ENCODE peak calls at places on chromosomes 11 and 22, in eight cellular contexts. C, S, V, X, W, Z, F and I are unnamed samples.

GRCh38 chr11:6733326-6734030 is 38.3 kb downstream of the OR2AG2 start:
- DNase-seq in W (no peak), Z (no peak), V (no peak), S (no peak), F (no peak), X (no peak), C (no peak), I (no peak)

GRCh38 chr11:108278546-108278945 is 55.7 kb downstream of the ATM start:
- DNase-seq in Z (no peak), C (no peak), W (no peak), X (no peak), V (no peak), F (no peak), S (no peak), I (no peak)

GRCh38 chr22:40105755-40106154 is 72.0 kb upstream of the TNRC6B start:
- DNase-seq in X (no peak), V (no peak), F (no peak), S (no peak), C (no peak), W (no peak), Z (no peak), I (no peak)

GRCh38 chr22:28424427-28425080 is 255.1 kb downstream of the TTC28 start:
- DNase-seq in C (peak; percentile 72), F (no peak), Z (peak; percentile 96), X (no peak), V (no peak), W (peak; percentile 45), S (no peak), I (peak; percentile 58)

GRCh38 chr11:90449643-90450042 is 226.8 kb upstream of the CHORDC1 start:
- DNase-seq in S (no peak), W (no peak), V (no peak), F (no peak), Z (no peak), C (no peak), X (no peak), I (no peak)

GRCh38 chr11:103805688-103806009 is 230.8 kb upstream of the DDI1 start:
- DNase-seq in C (peak; percentile 20), S (no peak), V (no peak), X (no peak), F (no peak), Z (no peak), W (peak; percentile 3), I (no peak)

GRCh38 chr11:10373340-10373739 is 68.5 kb downstream of the ADM start:
- DNase-seq in Z (no peak), C (no peak), F (no peak), S (no peak), W (no peak), V (no peak), X (no peak), I (no peak)

GRCh38 chr11:28107331-28107725 is 628 bp downstream of the KIF18A start:
- DNase-seq in F (peak; percentile 44), Z (peak; percentile 22), S (no peak), X (no peak), W (peak; percentile 64), C (no peak), V (no peak), I (peak; percentile 13)

GRCh38 chr11:59011672-59012071 is 72.4 kb downstream of the GLYATL1 start:
- DNase-seq in X (no peak), C (no peak), F (no peak), W (no peak), S (no peak), V (no peak), Z (no peak), I (no peak)

GRCh38 chr11:69241075-69241740 is 52.7 kb upstream of the MYEOV start:
- DNase-seq in X (no peak), V (no peak), F (no peak), C (no peak), Z (no peak), S (no peak), W (no peak), I (no peak)

GRCh38 chr11:12674936-12675696 is 895 bp downstream of the TEAD1 start:
- DNase-seq in F (no peak), W (peak; percentile 46), V (no peak), C (no peak), Z (peak; percentile 57), S (peak; percentile 50), X (no peak), I (peak; percentile 30)

GRCh38 chr11:116335891-116336290 is 436.9 kb downstream of the BUD13 start:
- DNase-seq in V (no peak), F (no peak), Z (no peak), X (no peak), W (no peak), S (no peak), C (no peak), I (no peak)

GRCh38 chr11:64879226-64879900 is 942 bp upstream of the EHD1 start:
- DNase-seq in C (no peak), S (no peak), V (no peak), X (no peak), W (no peak), F (peak; percentile 48), Z (peak; percentile 39), I (no peak)

GRCh38 chr11:15967166-15967565 is 389.2 kb downstream of the SOX6 start:
- DNase-seq in V (no peak), C (peak; percentile 80), Z (peak; percentile 91), X (no peak), S (no peak), F (peak; percentile 33), W (peak; percentile 69), I (no peak)

GRCh38 chr11:125433454-125434121 is 62.5 kb downstream of the FEZ1 start:
- DNase-seq in Z (peak; percentile 52), V (peak; percentile 62), W (peak; percentile 61), F (peak; percentile 58), C (peak; percentile 54), X (no peak), S (no peak), I (peak; percentile 29)

GRCh38 chr11:47617417-47617809 is 23.2 kb upstream of the C1QTNF4 start:
- DNase-seq in Z (no peak), W (peak; percentile 69), F (peak; percentile 16), S (no peak), X (no peak), V (no peak), C (no peak), I (no peak)

GRCh38 chr22:50270302-50271010 is at the start of gene MAPK11:
- DNase-seq in W (peak; percentile 72), S (peak; percentile 83), F (peak; percentile 77), V (no peak), Z (peak; percentile 66), X (no peak), C (peak; percentile 66), I (peak; percentile 78)

GRCh38 chr11:118623291-118623655 is 15.9 kb downstream of the PHLDB1 start:
- DNase-seq in F (no peak), X (no peak), S (peak; percentile 45), Z (peak; percentile 16), W (peak; percentile 53), V (no peak), C (peak; percentile 32), I (peak; percentile 81)

DNA sequence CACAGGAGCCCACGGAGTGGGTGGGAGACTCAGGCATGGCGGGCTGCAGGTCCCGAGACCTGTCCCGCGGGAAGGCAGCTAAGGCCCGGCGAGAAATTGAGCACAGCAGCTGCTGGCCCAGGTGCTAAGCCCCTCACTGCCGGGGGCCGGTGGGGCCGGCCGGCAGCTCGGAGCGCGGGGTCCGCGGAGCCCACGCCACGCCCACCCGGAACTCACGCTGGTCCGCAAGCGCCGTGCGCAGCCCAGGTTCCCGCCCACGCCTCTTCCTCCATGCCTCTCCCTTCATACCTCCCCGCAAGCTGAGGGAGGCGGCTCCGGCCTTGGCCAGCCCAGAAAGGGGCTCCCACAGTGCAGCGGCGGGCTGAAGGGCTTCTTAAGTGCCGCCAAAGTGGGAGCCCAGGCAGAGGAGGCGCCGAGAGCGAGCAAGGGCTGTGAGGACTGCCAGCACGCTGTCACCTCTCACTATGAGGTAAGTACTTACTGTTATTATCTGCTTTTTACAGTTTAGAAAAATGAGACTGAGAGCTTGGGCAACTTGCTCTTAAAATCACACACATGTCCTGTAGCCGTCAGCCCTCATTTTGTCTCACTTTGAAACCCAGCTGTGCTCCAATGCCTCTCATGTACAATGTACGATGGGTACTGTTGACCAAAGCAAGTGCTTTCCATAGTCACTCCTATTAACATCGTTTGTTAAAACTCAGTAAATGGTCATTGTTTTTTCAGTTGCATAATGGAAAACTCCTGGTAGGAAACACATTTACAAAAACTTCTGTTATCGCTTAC is 12.2 kb upstream of the OR10D3 start:
- DNase-seq in X (no peak), C (no peak), Z (peak; percentile 78), V (no peak), F (no peak), W (no peak), S (no peak), I (no peak)
- H3K4me3 ChIP-seq in X (no peak overlapping the region), C (no peak overlapping the region), Z (no peak overlapping the region), V (no peak overlapping the region), F (no peak overlapping the region), W (no peak overlapping the region), S (no peak overlapping the region), I (no peak overlapping the region)

GRCh38 chr11:44604171-44604581 is 38.7 kb downstream of the CD82 start:
- DNase-seq in W (no peak), X (no peak), C (no peak), V (no peak), F (no peak), Z (no peak), S (no peak), I (peak; percentile 74)
- H3K4me3 ChIP-seq in W (no peak overlapping the region), X (no peak overlapping the region), C (no peak overlapping the region), V (no peak overlapping the region), F (no peak overlapping the region), Z (no peak overlapping the region), S (no peak overlapping the region), I (no peak overlapping the region)

GRCh38 chr11:122155001-122155400 is 39.0 kb upstream of the BLID start:
- DNase-seq in V (no peak), Z (no peak), X (no peak), C (no peak), S (no peak), W (no peak), F (no peak), I (no peak)
- H3K4me3 ChIP-seq in V (no peak overlapping the region), Z (no peak overlapping the region), X (no peak overlapping the region), C (peak overlapping the region; percentile 47), S (no peak overlapping the region), W (no peak overlapping the region), F (no peak overlapping the region), I (peak overlapping the region; percentile 61)

GRCh38 chr11:63610604-63611394 is 3.4 kb downstream of the PLAAT3 start:
- DNase-seq in S (no peak), Z (peak; percentile 31), C (no peak), X (no peak), F (no peak), W (peak; percentile 9), V (no peak), I (no peak)
- H3K4me3 ChIP-seq in S (peak overlapping the region; percentile 14), Z (no peak overlapping the region), C (no peak overlapping the region), X (no peak overlapping the region), F (no peak overlapping the region), W (no peak overlapping the region), V (no peak overlapping the region), I (no peak overlapping the region)